ENCODE peak calls at places on chromosomes 16 and 17, in eight cellular contexts. One of them, this sample, is unnamed.

GRCh38 chr16:66054095-66054494 is 312.4 kb upstream of the CDH5 start:
- DNase-seq in ovary: no peak
- DNase-seq in K562: no peak
- DNase-seq in transverse colon: no peak
- DNase-seq in GM12892: no peak
- DNase-seq in A549: no peak
- DNase-seq in IMR-90: no peak
- DNase-seq in H1: no peak
- DNase-seq in this sample: peak

GRCh38 chr16:23060458-23061320 is 88.6 kb downstream of the USP31 start:
- DNase-seq in ovary: peak
- DNase-seq in K562: peak
- DNase-seq in transverse colon: peak
- DNase-seq in GM12892: peak
- DNase-seq in A549: peak
- DNase-seq in IMR-90: peak
- DNase-seq in H1: peak
- DNase-seq in this sample: peak

GRCh38 chr16:81457326-81458133 is 12.9 kb downstream of the CMIP start:
- DNase-seq in ovary: no peak
- DNase-seq in K562: peak
- DNase-seq in transverse colon: no peak
- DNase-seq in GM12892: no peak
- DNase-seq in A549: peak
- DNase-seq in IMR-90: peak
- DNase-seq in H1: no peak
- DNase-seq in this sample: no peak

GRCh38 chr16:85491798-85492616 is 121.1 kb upstream of the GSE1 start:
- DNase-seq in ovary: peak
- DNase-seq in K562: no peak
- DNase-seq in transverse colon: peak
- DNase-seq in GM12892: no peak
- DNase-seq in A549: no peak
- DNase-seq in IMR-90: no peak
- DNase-seq in H1: no peak
- DNase-seq in this sample: peak

GRCh38 chr16:3173892-3174617 is 13.9 kb upstream of the OR1F1 start:
- DNase-seq in ovary: no peak
- DNase-seq in K562: peak
- DNase-seq in transverse colon: no peak
- DNase-seq in GM12892: peak
- DNase-seq in A549: peak
- DNase-seq in IMR-90: no peak
- DNase-seq in H1: peak
- DNase-seq in this sample: no peak

GRCh38 chr17:19461139-19461538 is 50.1 kb downstream of the RNF112 start:
- DNase-seq in ovary: no peak
- DNase-seq in K562: no peak
- DNase-seq in transverse colon: no peak
- DNase-seq in GM12892: no peak
- DNase-seq in A549: no peak
- DNase-seq in IMR-90: no peak
- DNase-seq in H1: peak
- DNase-seq in this sample: no peak

GRCh38 chr16:19882641-19883040 is 2.0 kb downstream of the GPRC5B start:
- DNase-seq in ovary: no peak
- DNase-seq in K562: no peak
- DNase-seq in transverse colon: no peak
- DNase-seq in GM12892: no peak
- DNase-seq in A549: no peak
- DNase-seq in IMR-90: no peak
- DNase-seq in H1: peak
- DNase-seq in this sample: no peak

GRCh38 chr17:75996665-75997590 is 3.7 kb upstream of the CDK3 start:
- DNase-seq in ovary: peak
- DNase-seq in K562: no peak
- DNase-seq in transverse colon: peak
- DNase-seq in GM12892: no peak
- DNase-seq in A549: no peak
- DNase-seq in IMR-90: peak
- DNase-seq in H1: no peak
- DNase-seq in this sample: peak

GRCh38 chr17:50837980-50838954 is 2.9 kb downstream of the WFIKKN2 start:
- DNase-seq in ovary: no peak
- DNase-seq in K562: no peak
- DNase-seq in transverse colon: no peak
- DNase-seq in GM12892: no peak
- DNase-seq in A549: no peak
- DNase-seq in IMR-90: no peak
- DNase-seq in H1: no peak
- DNase-seq in this sample: no peak

GRCh38 chr16:50826797-50827316 is 85.0 kb downstream of the CYLD start:
- DNase-seq in ovary: no peak
- DNase-seq in K562: no peak
- DNase-seq in transverse colon: no peak
- DNase-seq in GM12892: no peak
- DNase-seq in A549: no peak
- DNase-seq in IMR-90: no peak
- DNase-seq in H1: no peak
- DNase-seq in this sample: no peak

GRCh38 chr16:1245452-1246005 is 5.0 kb downstream of the TPSAB1 start:
- DNase-seq in ovary: peak
- DNase-seq in K562: no peak
- DNase-seq in transverse colon: no peak
- DNase-seq in GM12892: no peak
- DNase-seq in A549: no peak
- DNase-seq in IMR-90: no peak
- DNase-seq in H1: no peak
- DNase-seq in this sample: no peak

GRCh38 chr16:57900796-57901479 is 70.0 kb downstream of the CNGB1 start:
- DNase-seq in ovary: no peak
- DNase-seq in K562: no peak
- DNase-seq in transverse colon: no peak
- DNase-seq in GM12892: no peak
- DNase-seq in A549: no peak
- DNase-seq in IMR-90: no peak
- DNase-seq in H1: no peak
- DNase-seq in this sample: no peak

GRCh38 chr16:87581867-87582220 is 20.5 kb upstream of the JPH3 start:
- DNase-seq in ovary: peak
- DNase-seq in K562: peak
- DNase-seq in transverse colon: peak
- DNase-seq in GM12892: no peak
- DNase-seq in A549: peak
- DNase-seq in IMR-90: peak
- DNase-seq in H1: no peak
- DNase-seq in this sample: peak

GRCh38 chr16:15509051-15509592 is 74.7 kb downstream of the BMERB1 start:
- DNase-seq in ovary: no peak
- DNase-seq in K562: peak
- DNase-seq in transverse colon: no peak
- DNase-seq in GM12892: no peak
- DNase-seq in A549: no peak
- DNase-seq in IMR-90: no peak
- DNase-seq in H1: no peak
- DNase-seq in this sample: no peak

GRCh38 chr17:42928714-42929496 is 28.3 kb downstream of the G6PC1 start:
- DNase-seq in ovary: no peak
- DNase-seq in K562: peak
- DNase-seq in transverse colon: peak
- DNase-seq in GM12892: peak
- DNase-seq in A549: peak
- DNase-seq in IMR-90: peak
- DNase-seq in H1: peak
- DNase-seq in this sample: peak

GRCh38 chr16:28313587-28313986 is 21.3 kb downstream of the SBK1 start:
- DNase-seq in ovary: no peak
- DNase-seq in K562: no peak
- DNase-seq in transverse colon: no peak
- DNase-seq in GM12892: no peak
- DNase-seq in A549: no peak
- DNase-seq in IMR-90: no peak
- DNase-seq in H1: no peak
- DNase-seq in this sample: no peak

GRCh38 chr16:23952128-23953041 is 116.6 kb downstream of the PRKCB start:
- DNase-seq in ovary: no peak
- DNase-seq in K562: peak
- DNase-seq in transverse colon: no peak
- DNase-seq in GM12892: no peak
- DNase-seq in A549: no peak
- DNase-seq in IMR-90: peak
- DNase-seq in H1: no peak
- DNase-seq in this sample: peak

GRCh38 chr16:10683160-10683559 is 11.6 kb downstream of the TEKT5 start:
- DNase-seq in ovary: no peak
- DNase-seq in K562: peak
- DNase-seq in transverse colon: no peak
- DNase-seq in GM12892: no peak
- DNase-seq in A549: no peak
- DNase-seq in IMR-90: no peak
- DNase-seq in H1: no peak
- DNase-seq in this sample: peak

GRCh38 chr17:75549246-75550138 is 24.0 kb downstream of the LLGL2 start:
- DNase-seq in ovary: no peak
- DNase-seq in K562: no peak
- DNase-seq in transverse colon: peak
- DNase-seq in GM12892: no peak
- DNase-seq in A549: peak
- DNase-seq in IMR-90: no peak
- DNase-seq in H1: peak
- DNase-seq in this sample: no peak

GRCh38 chr17:2828396-2829038 is 32.3 kb downstream of the RAP1GAP2 start:
- DNase-seq in ovary: peak
- DNase-seq in K562: peak
- DNase-seq in transverse colon: peak
- DNase-seq in GM12892: peak
- DNase-seq in A549: peak
- DNase-seq in IMR-90: peak
- DNase-seq in H1: peak
- DNase-seq in this sample: peak
- TF ChIP-seq POLR2A in ovary: no peak
- TF ChIP-seq POLR2A in K562: no peak
- TF ChIP-seq POLR2A in transverse colon: no peak
- TF ChIP-seq POLR2A in GM12892: no peak
- TF ChIP-seq POLR2A in A549: no peak
- TF ChIP-seq POLR2A in IMR-90: no peak
- TF ChIP-seq POLR2A in H1: no peak
- TF ChIP-seq POLR2A in this sample: no peak

DNA sequence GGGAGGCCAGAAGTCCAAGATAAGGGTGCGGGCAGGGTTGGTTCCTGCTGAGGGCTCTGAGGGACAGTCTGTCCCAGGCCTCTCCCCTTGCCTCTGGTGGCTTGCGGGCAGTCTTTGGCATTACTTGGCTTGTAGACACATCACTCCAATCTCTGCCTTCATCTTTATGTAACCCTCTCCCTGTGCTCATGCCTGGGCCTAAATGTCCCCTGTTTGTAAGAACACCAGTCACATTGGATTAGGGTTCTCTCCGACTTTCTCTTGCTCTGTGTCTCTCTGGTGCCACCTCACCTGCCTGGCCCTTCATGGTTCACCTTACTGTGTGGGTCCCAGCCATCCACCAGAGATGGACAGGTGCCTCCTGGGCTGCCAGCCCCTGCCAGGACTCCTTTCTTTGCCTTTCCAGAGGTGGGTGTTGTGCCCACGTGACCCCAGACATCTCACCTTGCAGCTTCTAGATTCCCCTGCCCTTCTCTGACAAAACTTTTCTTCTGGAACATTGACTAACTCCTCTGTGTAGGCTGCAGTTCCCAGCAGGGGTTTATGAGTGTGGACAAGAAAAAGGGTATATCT is 205.8 kb downstream of the MSI2 start:
- DNase-seq in ovary: no peak
- DNase-seq in K562: no peak
- DNase-seq in transverse colon: no peak
- DNase-seq in GM12892: no peak
- DNase-seq in A549: no peak
- DNase-seq in IMR-90: no peak
- DNase-seq in H1: no peak
- DNase-seq in this sample: no peak
- TF ChIP-seq POLR2A in ovary: no peak
- TF ChIP-seq POLR2A in K562: no peak
- TF ChIP-seq POLR2A in transverse colon: no peak
- TF ChIP-seq POLR2A in GM12892: no peak
- TF ChIP-seq POLR2A in A549: no peak
- TF ChIP-seq POLR2A in IMR-90: peak
- TF ChIP-seq POLR2A in H1: no peak
- TF ChIP-seq POLR2A in this sample: no peak

DNA sequence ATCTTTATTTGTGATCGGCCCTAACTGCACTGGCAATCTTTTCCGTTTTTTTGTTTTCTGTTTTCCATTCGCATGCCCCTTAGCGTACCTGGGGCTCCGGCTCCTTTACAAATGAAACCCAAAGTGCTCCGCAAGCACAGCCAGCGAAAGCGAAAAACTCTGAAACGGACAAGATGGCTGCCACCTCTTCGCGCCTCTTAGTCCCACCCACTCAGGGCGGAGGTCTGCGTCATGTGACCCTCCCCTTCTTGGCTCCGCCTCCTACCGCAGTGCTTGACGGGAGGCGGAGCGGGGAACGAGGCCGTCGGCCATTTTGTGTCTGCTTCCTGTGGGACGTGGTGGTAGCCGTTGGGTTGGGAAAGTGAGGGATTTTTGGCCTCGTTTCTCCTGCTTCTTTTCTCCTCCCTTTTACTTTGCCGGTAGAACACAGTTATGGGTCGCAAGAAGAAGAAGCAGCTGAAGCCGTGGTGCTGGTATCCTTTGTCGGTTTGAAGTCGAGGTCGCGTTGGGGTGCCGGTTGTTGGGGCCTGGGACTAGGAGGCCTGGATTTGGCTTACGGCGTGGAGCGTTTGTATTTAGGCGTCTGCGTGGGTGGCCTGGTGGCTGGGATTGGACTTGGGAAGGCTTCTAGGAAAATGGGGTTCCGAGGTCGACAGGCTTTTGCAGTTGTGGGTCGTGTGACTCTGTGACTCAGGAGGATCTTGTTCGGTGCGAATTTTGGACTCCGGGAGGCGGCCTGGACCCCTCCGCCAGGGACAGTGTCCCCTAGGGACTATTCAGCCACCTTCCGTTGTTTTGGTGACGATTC is at the start of gene ZNF207:
- DNase-seq in ovary: peak
- DNase-seq in K562: peak
- DNase-seq in transverse colon: peak
- DNase-seq in GM12892: peak
- DNase-seq in A549: peak
- DNase-seq in IMR-90: peak
- DNase-seq in H1: peak
- DNase-seq in this sample: peak
- TF ChIP-seq POLR2A in ovary: peak
- TF ChIP-seq POLR2A in K562: peak
- TF ChIP-seq POLR2A in transverse colon: peak
- TF ChIP-seq POLR2A in GM12892: peak
- TF ChIP-seq POLR2A in A549: peak
- TF ChIP-seq POLR2A in IMR-90: peak
- TF ChIP-seq POLR2A in H1: peak
- TF ChIP-seq POLR2A in this sample: peak

DNA sequence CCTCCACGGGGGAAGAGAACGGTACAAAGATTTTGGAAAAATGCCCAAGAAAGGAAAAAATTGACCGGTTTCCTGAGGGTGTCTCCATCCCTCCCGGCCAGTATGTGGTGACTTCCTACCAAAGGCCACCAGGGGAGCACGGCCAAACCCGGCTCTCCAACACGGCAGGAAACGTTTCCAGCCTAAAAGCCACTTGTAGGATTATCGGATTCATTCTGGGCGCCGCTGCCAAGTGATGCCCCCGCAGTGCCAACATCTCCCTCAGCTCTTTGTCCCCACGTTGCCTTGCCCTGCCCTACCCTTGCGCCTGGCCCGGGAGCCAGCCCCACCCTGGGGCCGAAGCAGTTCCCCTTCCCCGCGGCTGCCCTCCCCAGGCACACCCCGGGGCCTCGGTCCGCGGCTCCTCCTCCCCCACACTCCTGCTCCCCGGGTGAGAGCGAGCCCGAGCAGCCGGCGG is 713 bp downstream of the CRK start:
- DNase-seq in ovary: peak
- DNase-seq in K562: peak
- DNase-seq in transverse colon: peak
- DNase-seq in GM12892: no peak
- DNase-seq in A549: peak
- DNase-seq in IMR-90: peak
- DNase-seq in H1: peak
- DNase-seq in this sample: peak
- TF ChIP-seq POLR2A in ovary: no peak
- TF ChIP-seq POLR2A in K562: no peak
- TF ChIP-seq POLR2A in transverse colon: peak
- TF ChIP-seq POLR2A in GM12892: no peak
- TF ChIP-seq POLR2A in A549: no peak
- TF ChIP-seq POLR2A in IMR-90: no peak
- TF ChIP-seq POLR2A in H1: no peak
- TF ChIP-seq POLR2A in this sample: no peak